ENCODE peak calls at places on chromosome 11, in seven cellular contexts. P is IMR-90, E is AG04449, K is Peyer's patch, G is heart right ventricle, B is choroid plexus epithelial cell, L is BE2C. X is an unnamed sample.

GRCh38 chr11:130798280-130798679 is 118.0 kb downstream of the SNX19 start:
- DNase-seq in K (no peak), L (no peak), E (peak), P (peak), G (no peak), B (peak), X (no peak)

GRCh38 chr11:17810736-17811135 is 76.2 kb downstream of the KCNC1 start:
- DNase-seq in L (peak), G (no peak), B (peak), E (no peak), K (no peak), P (peak), X (no peak)

GRCh38 chr11:46380340-46381045 is 976 bp upstream of the MDK start:
- DNase-seq in B (no peak), K (peak), E (no peak), G (peak), P (no peak), L (peak), X (peak)

GRCh38 chr11:116387623-116388022 is 385.2 kb downstream of the BUD13 start:
- DNase-seq in E (no peak), P (no peak), B (no peak), L (peak), G (no peak), K (no peak), X (no peak)

GRCh38 chr11:63670738-63671321 is 346 bp downstream of the ATL3 start:
- DNase-seq in P (no peak), E (no peak), B (no peak), K (peak), L (peak), G (peak), X (peak)

GRCh38 chr11:27563201-27563600 is 56.6 kb upstream of the LIN7C start:
- DNase-seq in E (no peak), B (peak), G (no peak), K (no peak), P (peak), L (no peak), X (no peak)

GRCh38 chr11:75996523-75997272 is 181.7 kb downstream of the UVRAG start:
- DNase-seq in B (no peak), L (no peak), P (no peak), E (no peak), K (no peak), G (no peak), X (no peak)

GRCh38 chr11:124896821-124897391 is 759 bp downstream of the ROBO4 start:
- DNase-seq in L (no peak), B (no peak), P (no peak), K (no peak), E (no peak), G (no peak), X (no peak)

GRCh38 chr11:123546515-123546914 is 107.9 kb downstream of the SCN3B start:
- DNase-seq in L (no peak), B (no peak), P (peak), E (peak), G (no peak), K (no peak), X (no peak)

GRCh38 chr11:7918141-7918540 is 12.9 kb downstream of the OR10A6 start:
- DNase-seq in P (no peak), G (no peak), K (no peak), L (no peak), B (no peak), E (no peak), X (no peak)
- H3K4me3 ChIP-seq in P (no peak), G (no peak), K (no peak), L (no peak), B (no peak), E (no peak), X (no peak)

DNA sequence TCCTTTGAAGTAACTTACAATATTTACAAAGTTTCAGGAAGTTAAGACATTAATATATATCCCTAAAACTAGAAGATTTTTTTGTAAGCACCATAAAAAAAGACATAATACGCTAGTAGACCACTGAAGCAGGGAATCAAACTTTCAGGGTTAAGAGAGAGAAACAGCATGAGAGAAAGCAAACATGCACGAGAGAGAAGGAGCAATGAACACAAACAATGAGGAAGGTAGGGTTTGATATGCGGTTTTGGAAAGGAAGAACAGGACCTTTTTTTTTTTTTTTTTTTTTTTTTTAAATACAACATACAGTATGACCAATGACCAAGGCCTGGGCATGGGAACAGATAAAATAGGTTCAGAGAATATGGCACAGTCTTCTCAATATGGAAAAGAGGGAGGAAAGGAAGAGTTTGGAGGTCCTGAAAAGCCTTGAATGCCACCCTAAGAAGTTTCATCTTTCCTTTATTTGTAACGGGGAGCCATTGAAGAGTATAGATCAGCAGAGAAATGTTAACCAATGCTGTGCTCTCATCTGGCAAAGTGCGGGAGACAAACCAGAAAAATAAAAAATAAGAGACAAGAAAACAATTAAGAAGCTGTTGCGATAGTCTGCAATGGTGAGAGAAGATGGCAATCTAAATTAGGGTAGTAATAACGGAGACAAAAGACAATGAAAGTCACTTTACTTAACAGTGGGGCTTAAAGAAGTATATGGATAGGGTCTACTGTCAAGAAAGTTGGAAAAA is 101.0 kb downstream of the USP35 start:
- DNase-seq in E (no peak), G (no peak), B (no peak), P (no peak), L (no peak), K (no peak), X (no peak)
- H3K4me3 ChIP-seq in E (no peak), G (no peak), B (no peak), P (no peak), L (no peak), K (no peak), X (no peak)

GRCh38 chr11:12413141-12414055 is 36.0 kb downstream of the PARVA start:
- DNase-seq in G (no peak), E (no peak), B (no peak), L (no peak), P (peak), K (no peak), X (no peak)
- H3K4me3 ChIP-seq in G (no peak), E (no peak), B (no peak), L (no peak), P (no peak), K (no peak), X (no peak)

GRCh38 chr11:79046365-79046764 is 394.5 kb downstream of the TENM4 start:
- DNase-seq in E (no peak), L (no peak), B (no peak), P (peak), G (no peak), K (no peak), X (no peak)
- H3K4me3 ChIP-seq in E (no peak), L (no peak), B (no peak), P (no peak), G (no peak), K (no peak), X (no peak)